ENCODE peak calls at places on chromosomes 11 and 22, in seven cellular contexts. One of them, this sample, is unnamed.

GRCh38 chr11:114079406-114080072 is 20.0 kb downstream of the ZBTB16 start:
- DNase-seq in neural progenitor cell: no peak
- DNase-seq in ovary: peak
- DNase-seq in sigmoid colon: peak
- DNase-seq in pancreas: no peak
- DNase-seq in brain microvascular endothelial cell: no peak
- DNase-seq in heart right ventricle: no peak
- DNase-seq in this sample: no peak

GRCh38 chr11:126700773-126701554 is 299.6 kb downstream of the KIRREL3 start:
- DNase-seq in neural progenitor cell: no peak
- DNase-seq in ovary: no peak
- DNase-seq in sigmoid colon: no peak
- DNase-seq in pancreas: no peak
- DNase-seq in brain microvascular endothelial cell: no peak
- DNase-seq in heart right ventricle: no peak
- DNase-seq in this sample: peak

GRCh38 chr22:45612940-45613339 is 58.7 kb upstream of the ATXN10 start:
- DNase-seq in neural progenitor cell: peak
- DNase-seq in ovary: no peak
- DNase-seq in sigmoid colon: no peak
- DNase-seq in pancreas: no peak
- DNase-seq in brain microvascular endothelial cell: peak
- DNase-seq in heart right ventricle: no peak
- DNase-seq in this sample: no peak

GRCh38 chr22:38257170-38257569 is 15.6 kb downstream of the TMEM184B start:
- DNase-seq in neural progenitor cell: no peak
- DNase-seq in ovary: no peak
- DNase-seq in sigmoid colon: peak
- DNase-seq in pancreas: no peak
- DNase-seq in brain microvascular endothelial cell: no peak
- DNase-seq in heart right ventricle: no peak
- DNase-seq in this sample: no peak

GRCh38 chr11:103609117-103610066 is 427.0 kb upstream of the DDI1 start:
- DNase-seq in neural progenitor cell: no peak
- DNase-seq in ovary: no peak
- DNase-seq in sigmoid colon: no peak
- DNase-seq in pancreas: no peak
- DNase-seq in brain microvascular endothelial cell: peak
- DNase-seq in heart right ventricle: no peak
- DNase-seq in this sample: no peak

GRCh38 chr11:108538022-108538424 is 39.8 kb upstream of the POGLUT3 start:
- DNase-seq in neural progenitor cell: no peak
- DNase-seq in ovary: no peak
- DNase-seq in sigmoid colon: no peak
- DNase-seq in pancreas: no peak
- DNase-seq in brain microvascular endothelial cell: no peak
- DNase-seq in heart right ventricle: no peak
- DNase-seq in this sample: no peak

GRCh38 chr11:33860926-33861325 is 30.9 kb downstream of the LMO2 start:
- DNase-seq in neural progenitor cell: no peak
- DNase-seq in ovary: no peak
- DNase-seq in sigmoid colon: no peak
- DNase-seq in pancreas: peak
- DNase-seq in brain microvascular endothelial cell: no peak
- DNase-seq in heart right ventricle: no peak
- DNase-seq in this sample: no peak

GRCh38 chr11:71452354-71453020 is 516 bp upstream of the NADSYN1 start:
- DNase-seq in neural progenitor cell: peak
- DNase-seq in ovary: peak
- DNase-seq in sigmoid colon: peak
- DNase-seq in pancreas: peak
- DNase-seq in brain microvascular endothelial cell: peak
- DNase-seq in heart right ventricle: peak
- DNase-seq in this sample: no peak

GRCh38 chr11:15194671-15195415 is 80.1 kb downstream of the INSC start:
- DNase-seq in neural progenitor cell: no peak
- DNase-seq in ovary: no peak
- DNase-seq in sigmoid colon: no peak
- DNase-seq in pancreas: no peak
- DNase-seq in brain microvascular endothelial cell: no peak
- DNase-seq in heart right ventricle: no peak
- DNase-seq in this sample: no peak

GRCh38 chr11:15189646-15190365 is 75.1 kb downstream of the INSC start:
- DNase-seq in neural progenitor cell: no peak
- DNase-seq in ovary: no peak
- DNase-seq in sigmoid colon: no peak
- DNase-seq in pancreas: no peak
- DNase-seq in brain microvascular endothelial cell: no peak
- DNase-seq in heart right ventricle: no peak
- DNase-seq in this sample: no peak

GRCh38 chr11:15189189-15189588 is 74.5 kb downstream of the INSC start:
- DNase-seq in neural progenitor cell: no peak
- DNase-seq in ovary: no peak
- DNase-seq in sigmoid colon: no peak
- DNase-seq in pancreas: no peak
- DNase-seq in brain microvascular endothelial cell: no peak
- DNase-seq in heart right ventricle: no peak
- DNase-seq in this sample: no peak

GRCh38 chr11:15190611-15191010 is 75.9 kb downstream of the INSC start:
- DNase-seq in neural progenitor cell: no peak
- DNase-seq in ovary: no peak
- DNase-seq in sigmoid colon: no peak
- DNase-seq in pancreas: no peak
- DNase-seq in brain microvascular endothelial cell: no peak
- DNase-seq in heart right ventricle: no peak
- DNase-seq in this sample: no peak

DNA sequence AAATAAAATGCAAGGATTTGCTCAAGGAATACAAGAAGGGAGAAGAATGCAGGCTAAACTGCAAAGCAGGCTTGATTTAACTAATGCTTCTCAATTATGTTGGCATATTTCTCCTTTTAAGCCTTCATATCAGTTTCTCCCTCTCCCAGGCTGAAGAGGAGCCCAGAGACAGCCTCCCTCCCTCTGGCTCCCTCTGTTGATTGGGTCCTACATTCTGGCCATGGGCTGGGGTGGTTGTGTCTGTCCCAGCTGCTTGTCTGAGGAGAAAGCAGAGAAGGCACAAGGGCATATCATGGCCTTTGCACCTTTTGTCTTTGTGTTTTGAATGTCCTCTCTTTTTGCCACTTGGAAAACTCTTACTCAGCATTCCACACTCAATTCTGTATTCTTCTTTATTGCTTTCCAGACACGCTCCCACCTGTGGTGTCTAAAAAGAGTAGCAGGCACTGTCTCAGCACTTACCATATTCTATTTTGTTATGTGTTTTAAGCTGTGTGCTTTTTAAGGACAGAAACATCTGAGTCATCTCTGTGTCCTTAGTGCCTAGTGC is 77.4 kb downstream of the INSC start:
- DNase-seq in neural progenitor cell: no peak
- DNase-seq in ovary: no peak
- DNase-seq in sigmoid colon: no peak
- DNase-seq in pancreas: no peak
- DNase-seq in brain microvascular endothelial cell: no peak
- DNase-seq in heart right ventricle: no peak
- DNase-seq in this sample: no peak
- H3K4me3 ChIP-seq in neural progenitor cell: no peak
- H3K4me3 ChIP-seq in ovary: no peak
- H3K4me3 ChIP-seq in sigmoid colon: no peak
- H3K4me3 ChIP-seq in pancreas: no peak
- H3K4me3 ChIP-seq in brain microvascular endothelial cell: no peak
- H3K4me3 ChIP-seq in heart right ventricle: no peak
- H3K4me3 ChIP-seq in this sample: no peak

GRCh38 chr11:18012906-18013781 is at the start of gene SERGEF:
- DNase-seq in neural progenitor cell: peak
- DNase-seq in ovary: peak
- DNase-seq in sigmoid colon: peak
- DNase-seq in pancreas: peak
- DNase-seq in brain microvascular endothelial cell: peak
- DNase-seq in heart right ventricle: peak
- DNase-seq in this sample: peak
- H3K27ac ChIP-seq in neural progenitor cell: peak
- H3K27ac ChIP-seq in ovary: peak
- H3K27ac ChIP-seq in sigmoid colon: peak
- H3K27ac ChIP-seq in pancreas: peak
- H3K27ac ChIP-seq in brain microvascular endothelial cell: no peak
- H3K27ac ChIP-seq in heart right ventricle: peak
- H3K27ac ChIP-seq in this sample: peak

GRCh38 chr11:64918056-64918455 is 1.0 kb upstream of the ATG2A start:
- DNase-seq in neural progenitor cell: peak
- DNase-seq in ovary: no peak
- DNase-seq in sigmoid colon: peak
- DNase-seq in pancreas: no peak
- DNase-seq in brain microvascular endothelial cell: peak
- DNase-seq in heart right ventricle: no peak
- DNase-seq in this sample: no peak
- TF ChIP-seq CTCF in neural progenitor cell: peak
- TF ChIP-seq CTCF in ovary: no peak
- TF ChIP-seq CTCF in sigmoid colon: no peak
- TF ChIP-seq CTCF in pancreas: no peak
- TF ChIP-seq CTCF in brain microvascular endothelial cell: peak
- TF ChIP-seq CTCF in heart right ventricle: peak
- TF ChIP-seq CTCF in this sample: no peak

GRCh38 chr11:118859995-118860394 is 23.7 kb upstream of the CXCR5 start:
- DNase-seq in neural progenitor cell: no peak
- DNase-seq in ovary: no peak
- DNase-seq in sigmoid colon: no peak
- DNase-seq in pancreas: no peak
- DNase-seq in brain microvascular endothelial cell: no peak
- DNase-seq in heart right ventricle: no peak
- DNase-seq in this sample: no peak

GRCh38 chr11:118851970-118852369 is 31.7 kb upstream of the CXCR5 start:
- DNase-seq in neural progenitor cell: no peak
- DNase-seq in ovary: no peak
- DNase-seq in sigmoid colon: no peak
- DNase-seq in pancreas: no peak
- DNase-seq in brain microvascular endothelial cell: no peak
- DNase-seq in heart right ventricle: no peak
- DNase-seq in this sample: no peak

GRCh38 chr11:118857385-118857784 is 26.3 kb upstream of the CXCR5 start:
- DNase-seq in neural progenitor cell: no peak
- DNase-seq in ovary: no peak
- DNase-seq in sigmoid colon: no peak
- DNase-seq in pancreas: no peak
- DNase-seq in brain microvascular endothelial cell: no peak
- DNase-seq in heart right ventricle: no peak
- DNase-seq in this sample: no peak

GRCh38 chr11:118853693-118854092 is 30.0 kb upstream of the CXCR5 start:
- DNase-seq in neural progenitor cell: no peak
- DNase-seq in ovary: no peak
- DNase-seq in sigmoid colon: no peak
- DNase-seq in pancreas: no peak
- DNase-seq in brain microvascular endothelial cell: no peak
- DNase-seq in heart right ventricle: no peak
- DNase-seq in this sample: no peak

DNA sequence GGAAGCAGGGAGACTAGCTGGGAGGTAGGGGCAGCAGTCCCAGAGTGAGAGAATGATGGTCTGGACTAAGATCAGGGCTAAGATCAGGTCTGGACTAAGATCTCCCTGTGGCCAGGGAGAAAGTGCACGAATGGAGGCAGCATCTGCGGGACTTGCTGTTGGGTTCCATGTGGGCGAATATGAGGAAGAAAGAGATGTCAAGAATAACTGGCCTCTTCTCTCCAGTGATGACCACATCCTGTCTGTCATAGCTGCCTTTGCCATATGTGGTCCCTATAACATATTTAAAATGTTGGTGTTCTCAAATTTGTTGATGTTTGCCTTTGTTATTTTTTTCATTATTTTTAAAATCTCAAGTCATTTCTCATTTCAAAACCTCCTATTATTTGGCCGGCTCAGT is 27.4 kb upstream of the CXCR5 start:
- DNase-seq in neural progenitor cell: no peak
- DNase-seq in ovary: no peak
- DNase-seq in sigmoid colon: no peak
- DNase-seq in pancreas: no peak
- DNase-seq in brain microvascular endothelial cell: no peak
- DNase-seq in heart right ventricle: no peak
- DNase-seq in this sample: no peak
- H3K4me3 ChIP-seq in neural progenitor cell: no peak
- H3K4me3 ChIP-seq in ovary: no peak
- H3K4me3 ChIP-seq in sigmoid colon: no peak
- H3K4me3 ChIP-seq in pancreas: no peak
- H3K4me3 ChIP-seq in brain microvascular endothelial cell: no peak
- H3K4me3 ChIP-seq in heart right ventricle: no peak
- H3K4me3 ChIP-seq in this sample: no peak

DNA sequence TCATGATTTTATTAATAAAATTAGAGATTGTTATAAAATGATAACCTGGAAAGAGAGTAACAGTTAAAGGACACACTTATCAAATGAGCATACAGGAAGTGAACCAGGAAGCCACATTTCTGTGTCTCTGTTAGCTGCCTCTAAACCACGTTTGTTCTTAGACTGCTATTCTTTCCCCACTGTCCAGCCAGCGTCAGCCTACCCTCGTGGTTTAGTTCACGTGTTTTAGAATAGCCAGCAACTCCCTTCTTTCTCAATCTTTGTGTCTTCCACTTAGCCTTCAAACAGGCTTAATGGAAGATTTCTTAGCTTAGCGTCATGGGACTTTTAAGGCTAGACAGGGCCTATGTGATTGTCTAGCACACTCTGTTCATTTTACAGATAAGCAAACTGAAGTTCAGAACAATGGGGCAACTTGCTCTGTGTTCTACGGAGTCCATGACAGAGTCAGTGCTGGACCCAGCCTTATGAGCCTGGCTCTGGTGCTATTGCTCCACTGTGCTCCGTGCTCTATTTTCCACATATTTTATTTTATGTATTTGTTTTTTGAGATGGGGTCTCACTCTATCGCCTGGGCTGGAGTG is 27.2 kb downstream of the GRAMD1B start:
- DNase-seq in neural progenitor cell: no peak
- DNase-seq in ovary: no peak
- DNase-seq in sigmoid colon: peak
- DNase-seq in pancreas: no peak
- DNase-seq in brain microvascular endothelial cell: no peak
- DNase-seq in heart right ventricle: no peak
- DNase-seq in this sample: peak
- H3K27ac ChIP-seq in neural progenitor cell: no peak
- H3K27ac ChIP-seq in ovary: no peak
- H3K27ac ChIP-seq in sigmoid colon: peak
- H3K27ac ChIP-seq in pancreas: peak
- H3K27ac ChIP-seq in brain microvascular endothelial cell: no peak
- H3K27ac ChIP-seq in heart right ventricle: peak
- H3K27ac ChIP-seq in this sample: peak